ENCODE peak calls at places on chromosome 17, in five cellular contexts. D is stomach, B is transverse colon, S is hepatocyte, Y is body of pancreas. H is an unnamed sample.
A peak's percentile ranks its signal among the peaks of the same experiment; 100 is the strongest.

GRCh38 chr17:7213895-7214299 is 5.7 kb downstream of the DLG4 start:
- DNase-seq in D (peak; percentile 71), B (peak; percentile 79), S (peak; percentile 92), Y (peak; percentile 82), H (peak; percentile 92)

GRCh38 chr17:7327501-7327900 is 1.6 kb downstream of the NEURL4 start:
- DNase-seq in D (no peak), B (no peak), S (no peak), Y (no peak), H (no peak)

GRCh38 chr17:2203818-2204217 is 99.8 kb downstream of the SMG6 start:
- DNase-seq in D (no peak), B (no peak), S (no peak), Y (no peak), H (no peak)

GRCh38 chr17:78473951-78474630 is 95.6 kb downstream of the PGS1 start:
- DNase-seq in D (no peak), B (no peak), S (no peak), Y (no peak), H (no peak)

GRCh38 chr17:28953444-28954118 is 2.3 kb upstream of the PHF12 start:
- DNase-seq in D (peak; percentile 35), B (peak; percentile 51), S (peak; percentile 64), Y (peak; percentile 57), H (peak; percentile 72)

GRCh38 chr17:1398900-1399299 is 1.1 kb downstream of the YWHAE start:
- DNase-seq in D (no peak), B (peak; percentile 16), S (peak; percentile 48), Y (no peak), H (no peak)

GRCh38 chr17:47165137-47165536 is 24.0 kb downstream of the CDC27 start:
- DNase-seq in D (no peak), B (no peak), S (no peak), Y (no peak), H (no peak)

GRCh38 chr17:43720311-43721060 is 38.1 kb downstream of the SOST start:
- DNase-seq in D (peak; percentile 78), B (peak; percentile 84), S (peak; percentile 82), Y (peak; percentile 73), H (peak; percentile 94)

GRCh38 chr17:2122641-2123302 is 67.9 kb downstream of the HIC1 start:
- DNase-seq in D (peak; percentile 34), B (peak; percentile 58), S (peak; percentile 42), Y (peak; percentile 18), H (no peak)

DNA sequence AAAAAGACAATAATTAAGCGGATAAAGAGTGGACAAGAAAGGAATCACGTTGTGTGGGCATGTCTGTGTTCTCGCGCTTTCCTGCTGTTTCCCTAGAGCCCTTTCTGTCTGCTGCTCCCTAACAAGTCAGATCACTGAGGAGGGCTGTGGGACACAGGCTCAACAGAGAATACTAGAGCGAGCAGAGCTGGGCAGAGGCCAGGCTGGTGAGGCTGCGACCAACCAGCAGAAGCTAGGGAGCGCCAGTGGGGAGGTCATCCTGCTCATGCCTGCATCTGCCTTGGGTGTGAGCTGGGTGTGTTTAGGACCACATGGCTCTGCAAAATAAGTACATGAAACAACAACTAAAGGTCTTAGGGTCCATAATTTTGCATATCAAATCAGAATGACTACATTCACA is 11.5 kb upstream of the FOXJ1 start:
- DNase-seq in D (no peak), B (no peak), S (no peak), Y (no peak), H (no peak)
- TF ChIP-seq CTCF in D (no peak), B (no peak), S (no peak), Y (no peak), H (peak; percentile 34)

DNA sequence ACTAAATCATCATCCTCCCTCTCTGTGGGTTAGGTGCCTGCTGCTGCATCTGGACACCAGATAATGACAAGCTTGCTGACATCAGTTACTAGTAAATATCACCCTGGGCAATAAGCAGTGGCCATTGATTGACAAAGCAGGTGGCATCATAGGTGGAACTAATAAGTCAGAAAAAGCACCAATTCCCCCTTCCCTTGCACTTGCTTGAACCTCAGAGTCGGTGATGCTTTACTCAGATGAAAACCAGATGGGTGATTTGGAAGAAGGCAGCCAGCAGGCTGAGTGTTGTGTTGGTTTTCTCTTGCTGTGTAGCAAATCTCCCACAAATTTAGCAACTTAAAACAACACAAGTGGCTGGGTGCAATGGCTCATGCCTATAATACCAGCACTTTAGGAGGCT is 146.9 kb upstream of the NOL11 start:
- DNase-seq in D (no peak), B (no peak), S (no peak), Y (no peak), H (no peak)
- H3K4me3 ChIP-seq in D (no peak overlapping the region), B (no peak overlapping the region), S (no peak overlapping the region), Y (no peak overlapping the region), H (no peak overlapping the region)

DNA sequence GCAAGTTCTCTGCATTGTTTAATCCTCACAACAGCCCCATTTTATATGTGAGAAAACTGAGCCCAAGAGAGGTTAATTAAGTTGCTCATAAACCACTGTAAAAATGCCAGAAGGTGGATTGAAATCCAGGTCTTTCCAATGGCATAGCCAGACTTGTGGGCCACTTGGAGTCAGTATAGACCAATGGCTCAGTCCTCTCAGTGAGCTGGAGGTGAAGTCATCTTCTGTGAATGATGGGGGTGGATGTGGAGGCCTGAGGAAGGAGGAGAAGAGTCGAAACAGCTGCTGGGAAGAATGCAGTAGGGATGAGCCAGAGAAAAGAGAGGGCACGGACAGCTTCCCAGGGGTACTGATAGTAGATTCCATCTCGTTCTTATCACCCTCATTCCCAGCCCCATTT is 213.4 kb downstream of the SOX9 start:
- DNase-seq in D (no peak), B (no peak), S (no peak), Y (no peak), H (no peak)
- H3K27ac ChIP-seq in D (no peak overlapping the region), B (no peak overlapping the region), S (no peak overlapping the region), Y (no peak overlapping the region), H (no peak overlapping the region)

DNA sequence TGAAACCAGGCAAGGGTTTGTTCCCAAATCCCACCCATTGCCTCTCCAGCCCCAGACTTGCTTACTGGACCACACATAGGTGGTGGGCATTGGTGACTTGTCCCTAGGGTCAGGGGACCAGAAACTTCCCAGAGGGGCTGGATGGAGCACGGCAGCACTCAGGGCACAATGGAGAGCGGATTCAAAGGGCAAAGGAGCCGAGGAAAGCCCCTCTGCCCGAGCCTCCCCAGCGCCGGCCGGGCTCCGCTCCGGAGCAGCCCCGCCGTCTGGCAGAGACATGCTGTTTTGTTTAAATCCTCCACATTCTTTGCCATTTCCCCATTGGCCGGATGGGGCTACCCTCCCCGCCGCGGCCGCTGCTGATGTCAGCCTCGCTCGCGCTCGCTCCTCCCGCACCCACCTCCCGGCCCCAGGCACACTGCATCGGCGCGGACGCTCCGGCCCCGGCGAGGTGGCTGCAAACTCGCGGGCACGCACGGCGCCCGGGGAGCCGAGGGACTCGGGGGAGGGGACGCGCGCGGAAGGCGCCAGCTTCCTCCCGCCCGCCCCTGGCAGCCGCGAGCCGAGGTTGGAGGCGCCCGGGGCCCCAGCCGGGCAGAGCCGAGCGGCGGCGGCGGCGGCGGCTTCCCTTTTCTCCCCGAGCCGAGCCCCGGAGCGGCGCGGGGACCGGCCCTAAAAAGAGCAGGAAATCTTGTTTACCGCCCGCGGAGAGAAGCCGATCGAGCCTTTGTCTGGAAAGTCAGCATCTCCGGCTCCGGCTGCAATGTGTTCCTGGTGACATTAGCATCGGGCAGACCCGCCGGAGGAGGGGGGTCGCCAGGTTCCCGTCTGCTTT is at the start of gene PITPNC1:
- DNase-seq in D (peak; percentile 88), B (peak; percentile 87), S (peak; percentile 92), Y (peak; percentile 88), H (peak; percentile 92)
- TF ChIP-seq CTCF in D (no peak), B (peak; percentile 24), S (no peak), Y (no peak), H (peak; percentile 17)

DNA sequence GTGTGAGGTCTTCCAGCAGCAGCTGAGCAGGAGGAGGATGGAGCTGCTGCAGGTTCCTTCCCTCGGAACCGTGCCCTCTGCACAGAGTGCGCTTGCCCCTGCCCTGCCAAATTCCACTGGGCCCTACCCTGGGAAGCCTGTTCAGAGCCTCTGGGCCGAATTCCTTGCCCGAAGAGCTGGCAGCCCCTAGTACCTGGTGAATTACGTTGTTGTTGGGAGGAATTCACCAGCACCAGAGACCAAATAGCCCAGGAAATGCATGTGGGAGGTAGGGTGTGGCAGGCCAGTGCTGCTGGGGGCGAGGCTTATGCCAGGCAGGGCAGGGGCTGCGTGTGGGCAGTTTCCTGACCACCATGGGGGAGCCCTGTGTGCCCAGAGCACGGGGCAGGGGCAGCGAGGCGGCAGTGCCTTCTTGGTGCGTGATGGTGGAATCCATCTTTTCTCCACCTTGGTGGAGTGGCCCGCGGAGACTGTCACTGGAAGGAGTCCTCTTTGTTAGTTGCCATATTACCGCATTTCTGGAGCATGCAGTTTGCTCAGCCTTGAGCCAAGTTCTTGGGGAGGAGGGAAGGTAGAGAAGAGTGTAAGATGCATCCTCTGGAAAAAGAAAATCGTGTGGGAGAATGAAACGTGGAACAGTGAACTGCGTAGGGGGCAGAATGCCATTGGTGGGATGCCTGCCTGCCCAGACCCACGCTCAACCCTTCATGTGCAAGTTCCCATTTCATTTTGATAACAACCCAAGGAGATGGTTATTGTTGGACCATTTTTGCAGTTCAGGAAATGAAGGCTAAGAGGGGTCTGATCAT is 2.3 kb downstream of the MRC2 start:
- DNase-seq in D (no peak), B (no peak), S (no peak), Y (no peak), H (no peak)
- H3K4me3 ChIP-seq in D (peak overlapping the region; percentile 72), B (no peak overlapping the region), S (peak overlapping the region; percentile 9), Y (no peak overlapping the region), H (no peak overlapping the region)

DNA sequence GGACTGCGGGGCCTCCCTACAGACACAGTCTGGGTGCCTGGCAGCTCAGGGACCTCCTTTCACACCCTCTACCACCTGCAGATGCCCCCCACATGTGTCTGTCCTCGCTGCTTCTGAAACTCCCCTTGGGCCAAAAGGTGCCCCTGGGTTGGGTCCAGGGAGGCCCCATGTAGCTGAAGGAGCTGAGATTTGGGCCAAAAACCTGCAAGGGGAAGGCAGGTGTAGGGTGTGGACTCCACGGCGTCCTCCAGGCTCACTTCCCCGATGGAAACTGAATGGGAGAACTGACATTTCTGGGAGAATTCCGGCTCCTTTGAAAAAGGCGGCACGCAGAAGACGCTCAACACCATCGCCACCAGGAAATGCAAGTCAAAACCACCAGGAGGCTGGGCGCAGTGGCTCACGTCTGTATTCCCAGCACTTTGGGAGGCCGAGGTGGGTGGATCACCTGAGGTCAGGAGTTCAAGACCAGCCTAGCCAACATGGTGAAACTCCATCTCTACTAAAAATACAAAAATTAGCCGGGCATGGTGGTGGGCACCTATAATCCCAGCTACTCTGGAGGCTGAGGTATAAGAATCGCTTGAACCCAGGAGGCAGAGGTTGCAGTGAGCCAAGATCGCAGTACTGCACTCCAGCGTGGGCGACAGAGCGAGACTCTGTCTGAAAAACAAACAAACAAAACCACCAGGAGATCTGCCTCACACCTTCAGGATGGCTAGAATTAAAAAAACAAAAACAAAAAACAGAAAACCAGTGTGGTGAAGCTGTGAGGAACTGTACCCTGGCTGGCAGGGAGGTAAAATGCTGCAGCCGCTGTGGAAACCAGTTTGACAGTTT is 13.2 kb upstream of the BAIAP2 start:
- DNase-seq in D (no peak), B (no peak), S (no peak), Y (no peak), H (no peak)
- H3K27ac ChIP-seq in D (peak overlapping the region; percentile 74), B (peak overlapping the region; percentile 79), S (no peak overlapping the region), Y (no peak overlapping the region), H (no peak overlapping the region)

GRCh38 chr17:17774009-17774881 is 62.5 kb downstream of the SREBF1 start:
- DNase-seq in D (peak; percentile 80), B (peak; percentile 83), S (peak; percentile 63), Y (peak; percentile 53), H (no peak)
- TF ChIP-seq CTCF in D (no peak), B (peak; percentile 84), S (peak; percentile 50), Y (peak; percentile 53), H (peak; percentile 5)

DNA sequence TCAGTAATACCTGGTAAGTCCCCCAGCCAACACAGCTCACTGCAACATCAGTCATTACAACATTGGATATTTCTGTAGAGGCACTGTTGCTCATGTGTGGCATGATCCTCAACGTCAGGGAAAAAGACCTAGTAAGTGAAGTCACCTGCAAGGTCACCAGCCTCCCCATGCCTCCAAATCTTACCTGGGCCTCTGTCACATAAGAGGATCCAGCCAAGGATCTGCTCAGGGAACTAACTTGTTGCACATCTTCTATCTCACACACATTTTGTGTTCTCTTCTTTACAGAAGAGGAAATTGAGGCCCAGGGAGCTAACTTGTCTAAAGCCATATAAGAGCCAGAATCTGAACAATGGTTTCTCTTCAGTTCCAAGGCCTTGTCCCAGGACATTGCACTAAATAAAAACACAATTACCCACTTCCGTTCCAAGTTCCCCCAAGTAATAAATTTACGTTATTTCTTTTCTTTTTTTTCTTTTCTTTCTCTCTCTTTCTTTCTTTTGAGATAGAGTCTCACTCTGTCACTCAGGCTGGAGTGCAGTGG is 1.4 kb downstream of the SHMT1 start:
- DNase-seq in D (no peak), B (no peak), S (no peak), Y (no peak), H (no peak)
- H3K4me3 ChIP-seq in D (peak overlapping the region; percentile 90), B (no peak overlapping the region), S (peak overlapping the region; percentile 54), Y (no peak overlapping the region), H (peak overlapping the region; percentile 71)